ENCODE peak calls at places on chromosomes 4 and X, in nine cellular contexts. K is dorsolateral prefrontal cortex, A is kidney, X is adrenal gland, O is GM23338, W is tibial nerve, V is pancreas, L is fibroblast of lung, F is left lung. B is an unnamed sample.

GRCh38 chr4:185004562-185005208 is 13.6 kb upstream of the HELT start:
- DNase-seq in W (no peak), A (peak; percentile 92), K (no peak), L (no peak), O (peak; percentile 75), V (peak; percentile 41), X (peak; percentile 31), F (no peak), B (peak; percentile 13)

GRCh38 chr4:7831330-7831729 is 108.3 kb downstream of the AFAP1 start:
- DNase-seq in W (no peak), A (no peak), K (no peak), V (no peak), L (peak; percentile 92), X (no peak), O (no peak), F (no peak), B (no peak)

GRCh38 chrX:48466696-48467095 is 3.4 kb downstream of the SLC38A5 start:
- DNase-seq in A (no peak), K (no peak), F (no peak), V (no peak), W (no peak), O (peak; percentile 46), X (no peak), L (no peak), B (no peak)

GRCh38 chr4:27684501-27685077 is 823.9 kb downstream of the STIM2 start:
- DNase-seq in W (peak; percentile 13), X (peak; percentile 35), V (peak; percentile 36), A (peak; percentile 41), O (peak; percentile 85), L (peak; percentile 32), F (no peak), K (peak; percentile 69), B (no peak)

GRCh38 chr4:98484031-98484430 is 174.4 kb downstream of the TSPAN5 start:
- DNase-seq in A (no peak), W (no peak), L (peak; percentile 76), O (no peak), V (no peak), X (no peak), K (no peak), F (no peak), B (no peak)

GRCh38 chr4:38132140-38132673 is 172.0 kb downstream of the PTTG2 start:
- DNase-seq in W (peak; percentile 30), F (no peak), V (peak; percentile 53), X (no peak), A (no peak), L (peak; percentile 99), K (no peak), O (peak; percentile 48), B (peak; percentile 57)

GRCh38 chrX:31036895-31037294 is 34.9 kb downstream of the FTHL17 start:
- DNase-seq in A (no peak), W (peak; percentile 11), X (peak; percentile 30), F (no peak), O (peak; percentile 60), V (peak; percentile 20), K (no peak), L (peak; percentile 45), B (no peak)

GRCh38 chr4:123986268-123986798 is 589.7 kb downstream of the SPRY1 start:
- DNase-seq in X (no peak), K (no peak), W (peak; percentile 30), A (peak; percentile 55), L (peak; percentile 96), O (no peak), V (no peak), F (no peak), B (no peak)

GRCh38 chr4:163591614-163592020 is 97.1 kb downstream of the TMA16 start:
- DNase-seq in W (no peak), X (no peak), A (no peak), V (no peak), L (no peak), F (no peak), O (no peak), K (no peak), B (no peak)

GRCh38 chr4:127586922-127587571 is 45.7 kb upstream of the INTU start:
- DNase-seq in O (peak; percentile 86), V (no peak), F (no peak), W (no peak), K (no peak), A (no peak), L (peak; percentile 51), X (no peak), B (no peak)

GRCh38 chrX:15497865-15498264 is 2.7 kb upstream of the BMX start:
- DNase-seq in L (peak; percentile 18), V (peak; percentile 15), K (no peak), O (peak; percentile 64), W (no peak), X (peak; percentile 33), A (no peak), F (no peak), B (no peak)

GRCh38 chrX:7603387-7603786 is 239.6 kb upstream of the VCX start:
- DNase-seq in F (no peak), L (no peak), K (no peak), X (no peak), W (no peak), A (no peak), V (no peak), O (no peak), B (no peak)

GRCh38 chrX:19514791-19515614 is at the start of gene MAP3K15:
- DNase-seq in L (peak; percentile 9), F (peak; percentile 82), O (peak; percentile 61), W (no peak), V (peak; percentile 31), A (peak; percentile 70), K (no peak), X (peak; percentile 51), B (no peak)

GRCh38 chr4:4575284-4576211 is 33.7 kb upstream of the STX18 start:
- DNase-seq in V (peak; percentile 59), K (peak; percentile 50), W (no peak), O (peak; percentile 93), F (peak; percentile 91), L (peak; percentile 55), A (peak; percentile 87), X (peak; percentile 62), B (peak; percentile 4)

GRCh38 chr4:39024311-39024865 is 7.8 kb downstream of the TMEM156 start:
- DNase-seq in W (no peak), L (no peak), A (no peak), O (no peak), K (no peak), V (no peak), X (no peak), F (no peak), B (no peak)

GRCh38 chr4:89751416-89751815 is 85.5 kb downstream of the SNCA start:
- DNase-seq in L (no peak), X (no peak), K (no peak), F (no peak), V (no peak), O (no peak), W (no peak), A (no peak), B (no peak)

GRCh38 chr4:69882150-69882549 is 22.2 kb upstream of the SULT1E1 start:
- DNase-seq in K (no peak), X (no peak), A (no peak), F (no peak), L (no peak), V (no peak), O (no peak), W (no peak), B (no peak)

GRCh38 chr4:89762311-89762710 is 74.7 kb downstream of the SNCA start:
- DNase-seq in O (no peak), V (no peak), L (no peak), A (no peak), W (no peak), X (no peak), F (no peak), K (no peak), B (no peak)

GRCh38 chrX:115348440-115349225 is 59.1 kb downstream of the LUZP4 start:
- DNase-seq in L (no peak), O (no peak), K (no peak), X (no peak), V (no peak), F (no peak), A (no peak), W (no peak), B (no peak)

GRCh38 chrX:153580700-153581386 is 18.1 kb downstream of the CCNQ start:
- DNase-seq in V (no peak), X (no peak), A (no peak), L (no peak), W (no peak), F (no peak), O (peak; percentile 74), K (no peak), B (no peak)
- TF ChIP-seq CTCF in V (no peak), X (no peak), A (no peak), L (no peak), W (no peak), F (no peak), O (peak; percentile 69), K (no peak), B (no peak)

GRCh38 chrX:133637765-133638164 is 222.5 kb upstream of the GPC4 start:
- DNase-seq in O (no peak), L (no peak), V (no peak), F (no peak), X (no peak), W (no peak), A (peak; percentile 20), K (no peak), B (no peak)

GRCh38 chrX:133638285-133638684 is 223.0 kb upstream of the GPC4 start:
- DNase-seq in L (peak; percentile 60), K (no peak), A (no peak), V (no peak), F (no peak), O (no peak), W (no peak), X (no peak), B (no peak)

GRCh38 chrX:133630362-133630761 is 215.1 kb upstream of the GPC4 start:
- DNase-seq in K (no peak), L (no peak), X (no peak), O (peak; percentile 33), V (no peak), A (no peak), F (no peak), W (no peak), B (no peak)

GRCh38 chrX:133633162-133633561 is 217.9 kb upstream of the GPC4 start:
- DNase-seq in L (no peak), X (no peak), F (no peak), K (no peak), V (no peak), W (no peak), A (no peak), O (no peak), B (no peak)

GRCh38 chrX:133634416-133634815 is 219.1 kb upstream of the GPC4 start:
- DNase-seq in L (no peak), K (no peak), W (no peak), F (no peak), O (no peak), V (no peak), A (no peak), X (no peak), B (no peak)
- H3K27ac ChIP-seq in L (no peak overlapping the region), K (no peak overlapping the region), W (no peak overlapping the region), F (no peak overlapping the region), O (no peak overlapping the region), V (no peak overlapping the region), A (no peak overlapping the region), X (no peak overlapping the region), B (no peak overlapping the region)

GRCh38 chr4:25857403-25857802 is 5.4 kb downstream of the SEL1L3 start:
- DNase-seq in F (no peak), W (no peak), X (no peak), L (no peak), O (peak; percentile 24), A (no peak), V (no peak), K (no peak), B (no peak)
- TF ChIP-seq CTCF in F (no peak), W (no peak), X (no peak), L (peak; percentile 14), O (peak; percentile 39), A (no peak), V (no peak), K (no peak), B (no peak)

GRCh38 chr4:107825072-107825789 is 499 bp downstream of the SGMS2 start:
- DNase-seq in W (no peak), K (no peak), A (peak; percentile 87), O (peak; percentile 64), F (no peak), L (peak; percentile 67), X (peak; percentile 21), V (peak; percentile 58), B (peak; percentile 19)
- H3K27ac ChIP-seq in W (peak overlapping the region; percentile 99), K (peak overlapping the region; percentile 73), A (peak overlapping the region; percentile 92), O (no peak overlapping the region), F (peak overlapping the region; percentile 96), L (peak overlapping the region; percentile 89), X (peak overlapping the region; percentile 96), V (peak overlapping the region; percentile 97), B (peak overlapping the region; percentile 95)

B was measured in thoracic aorta.